ENCODE peak calls at places on chromosome 6, in ten cellular contexts. One of them, this sample, is unnamed.

GRCh38 chr6:149289192-149289741 is 28.2 kb upstream of the TAB2 start:
- DNase-seq in NCI-H2107: no peak
- DNase-seq in mucosa of gallbladder: no peak
- DNase-seq in cardiac fibroblast: no peak
- DNase-seq in RCC 7860: no peak
- DNase-seq in stimulated activated CD4-positive, alpha-beta T cell treated with anti-CD3 and anti-CD28 coated beads, Interleukin-12 subunit alpha, Interleukin-12 subunit beta, amount 100 ng/mL, for 48 hours: no peak
- DNase-seq in GM23248: no peak
- DNase-seq in SW 1271: no peak
- DNase-seq in NCI-H510A treated with DMSO at 0.1 percent for 48 hours: no peak
- DNase-seq in HEK293T: no peak
- DNase-seq in this sample: no peak

GRCh38 chr6:27096834-27097511 is 150.5 kb upstream of the PRSS16 start:
- DNase-seq in NCI-H2107: no peak
- DNase-seq in mucosa of gallbladder: peak; percentile 28
- DNase-seq in cardiac fibroblast: peak; percentile 67
- DNase-seq in RCC 7860: peak; percentile 64
- DNase-seq in stimulated activated CD4-positive, alpha-beta T cell treated with anti-CD3 and anti-CD28 coated beads, Interleukin-12 subunit alpha, Interleukin-12 subunit beta, amount 100 ng/mL, for 48 hours: peak; percentile 39
- DNase-seq in GM23248: peak; percentile 63
- DNase-seq in SW 1271: no peak
- DNase-seq in NCI-H510A treated with DMSO at 0.1 percent for 48 hours: no peak
- DNase-seq in HEK293T: peak; percentile 38
- DNase-seq in this sample: peak; percentile 56

GRCh38 chr6:148716811-148717210 is 30.0 kb upstream of the UST start:
- DNase-seq in NCI-H2107: no peak
- DNase-seq in mucosa of gallbladder: no peak
- DNase-seq in cardiac fibroblast: peak; percentile 63
- DNase-seq in RCC 7860: no peak
- DNase-seq in stimulated activated CD4-positive, alpha-beta T cell treated with anti-CD3 and anti-CD28 coated beads, Interleukin-12 subunit alpha, Interleukin-12 subunit beta, amount 100 ng/mL, for 48 hours: no peak
- DNase-seq in GM23248: peak; percentile 33
- DNase-seq in SW 1271: no peak
- DNase-seq in NCI-H510A treated with DMSO at 0.1 percent for 48 hours: no peak
- DNase-seq in HEK293T: no peak
- DNase-seq in this sample: no peak

GRCh38 chr6:128511518-128511917 is 8.9 kb downstream of the PTPRK start:
- DNase-seq in NCI-H2107: no peak
- DNase-seq in mucosa of gallbladder: no peak
- DNase-seq in cardiac fibroblast: no peak
- DNase-seq in RCC 7860: peak; percentile 76
- DNase-seq in stimulated activated CD4-positive, alpha-beta T cell treated with anti-CD3 and anti-CD28 coated beads, Interleukin-12 subunit alpha, Interleukin-12 subunit beta, amount 100 ng/mL, for 48 hours: no peak
- DNase-seq in GM23248: peak; percentile 66
- DNase-seq in SW 1271: no peak
- DNase-seq in NCI-H510A treated with DMSO at 0.1 percent for 48 hours: no peak
- DNase-seq in HEK293T: no peak
- DNase-seq in this sample: no peak

GRCh38 chr6:152099816-152100618 is 292.5 kb downstream of the ESR1 start:
- DNase-seq in NCI-H2107: no peak
- DNase-seq in mucosa of gallbladder: no peak
- DNase-seq in cardiac fibroblast: peak; percentile 65
- DNase-seq in RCC 7860: no peak
- DNase-seq in stimulated activated CD4-positive, alpha-beta T cell treated with anti-CD3 and anti-CD28 coated beads, Interleukin-12 subunit alpha, Interleukin-12 subunit beta, amount 100 ng/mL, for 48 hours: no peak
- DNase-seq in GM23248: peak; percentile 64
- DNase-seq in SW 1271: no peak
- DNase-seq in NCI-H510A treated with DMSO at 0.1 percent for 48 hours: no peak
- DNase-seq in HEK293T: no peak
- DNase-seq in this sample: no peak

GRCh38 chr6:146859795-146860495 is 261.2 kb downstream of the ADGB start:
- DNase-seq in NCI-H2107: no peak
- DNase-seq in mucosa of gallbladder: no peak
- DNase-seq in cardiac fibroblast: no peak
- DNase-seq in RCC 7860: no peak
- DNase-seq in stimulated activated CD4-positive, alpha-beta T cell treated with anti-CD3 and anti-CD28 coated beads, Interleukin-12 subunit alpha, Interleukin-12 subunit beta, amount 100 ng/mL, for 48 hours: no peak
- DNase-seq in GM23248: no peak
- DNase-seq in SW 1271: no peak
- DNase-seq in NCI-H510A treated with DMSO at 0.1 percent for 48 hours: no peak
- DNase-seq in HEK293T: no peak
- DNase-seq in this sample: no peak

GRCh38 chr6:169158182-169158573 is 95.5 kb downstream of the THBS2 start:
- DNase-seq in NCI-H2107: no peak
- DNase-seq in mucosa of gallbladder: no peak
- DNase-seq in cardiac fibroblast: peak; percentile 97
- DNase-seq in RCC 7860: no peak
- DNase-seq in stimulated activated CD4-positive, alpha-beta T cell treated with anti-CD3 and anti-CD28 coated beads, Interleukin-12 subunit alpha, Interleukin-12 subunit beta, amount 100 ng/mL, for 48 hours: no peak
- DNase-seq in GM23248: peak; percentile 55
- DNase-seq in SW 1271: no peak
- DNase-seq in NCI-H510A treated with DMSO at 0.1 percent for 48 hours: no peak
- DNase-seq in HEK293T: peak; percentile 6
- DNase-seq in this sample: peak; percentile 28

GRCh38 chr6:169964440-169965212 is 213.2 kb downstream of the ERMARD start:
- DNase-seq in NCI-H2107: no peak
- DNase-seq in mucosa of gallbladder: no peak
- DNase-seq in cardiac fibroblast: no peak
- DNase-seq in RCC 7860: no peak
- DNase-seq in stimulated activated CD4-positive, alpha-beta T cell treated with anti-CD3 and anti-CD28 coated beads, Interleukin-12 subunit alpha, Interleukin-12 subunit beta, amount 100 ng/mL, for 48 hours: no peak
- DNase-seq in GM23248: no peak
- DNase-seq in SW 1271: no peak
- DNase-seq in NCI-H510A treated with DMSO at 0.1 percent for 48 hours: no peak
- DNase-seq in HEK293T: no peak
- DNase-seq in this sample: no peak

GRCh38 chr6:132289761-132290160 is 111.5 kb downstream of the MOXD1 start:
- DNase-seq in NCI-H2107: no peak
- DNase-seq in mucosa of gallbladder: no peak
- DNase-seq in cardiac fibroblast: no peak
- DNase-seq in RCC 7860: no peak
- DNase-seq in stimulated activated CD4-positive, alpha-beta T cell treated with anti-CD3 and anti-CD28 coated beads, Interleukin-12 subunit alpha, Interleukin-12 subunit beta, amount 100 ng/mL, for 48 hours: no peak
- DNase-seq in GM23248: peak; percentile 50
- DNase-seq in SW 1271: no peak
- DNase-seq in NCI-H510A treated with DMSO at 0.1 percent for 48 hours: no peak
- DNase-seq in HEK293T: no peak
- DNase-seq in this sample: no peak

GRCh38 chr6:150616581-150616980 is 16.9 kb downstream of the PLEKHG1 start:
- DNase-seq in NCI-H2107: no peak
- DNase-seq in mucosa of gallbladder: no peak
- DNase-seq in cardiac fibroblast: no peak
- DNase-seq in RCC 7860: no peak
- DNase-seq in stimulated activated CD4-positive, alpha-beta T cell treated with anti-CD3 and anti-CD28 coated beads, Interleukin-12 subunit alpha, Interleukin-12 subunit beta, amount 100 ng/mL, for 48 hours: no peak
- DNase-seq in GM23248: no peak
- DNase-seq in SW 1271: no peak
- DNase-seq in NCI-H510A treated with DMSO at 0.1 percent for 48 hours: no peak
- DNase-seq in HEK293T: no peak
- DNase-seq in this sample: no peak

GRCh38 chr6:99434702-99435530 is 9.8 kb upstream of the PNISR start:
- DNase-seq in NCI-H2107: no peak
- DNase-seq in mucosa of gallbladder: no peak
- DNase-seq in cardiac fibroblast: peak; percentile 55
- DNase-seq in RCC 7860: no peak
- DNase-seq in stimulated activated CD4-positive, alpha-beta T cell treated with anti-CD3 and anti-CD28 coated beads, Interleukin-12 subunit alpha, Interleukin-12 subunit beta, amount 100 ng/mL, for 48 hours: no peak
- DNase-seq in GM23248: peak; percentile 56
- DNase-seq in SW 1271: no peak
- DNase-seq in NCI-H510A treated with DMSO at 0.1 percent for 48 hours: peak; percentile 4
- DNase-seq in HEK293T: peak; percentile 12
- DNase-seq in this sample: no peak

This sample was measured in AG08396.